ENCODE peak calls at places on chromosome 9, in four cellular contexts. R is K562, W is IMR-90, Q is colonic mucosa. E is an unnamed sample.
A peak's percentile ranks its signal among the peaks of the same experiment; 100 is the strongest.

GRCh38 chr9:92278117-92278516 is 15.4 kb downstream of the IARS1 start:
- DNase-seq in R (no peak), W (peak; percentile 80), Q (no peak), E (no peak)

GRCh38 chr9:129208191-129209091 is 30.4 kb upstream of the IER5L start:
- DNase-seq in R (peak; percentile 68), W (no peak), Q (no peak), E (no peak)

GRCh38 chr9:114017741-114018715 is 60.1 kb downstream of the AMBP start:
- DNase-seq in R (no peak), W (no peak), Q (peak; percentile 12), E (no peak)

GRCh38 chr9:134884492-134884891 is 3.9 kb downstream of the FCN2 start:
- DNase-seq in R (no peak), W (no peak), Q (no peak), E (no peak)

GRCh38 chr9:134835987-134836386 is 44.6 kb upstream of the FCN2 start:
- DNase-seq in R (no peak), W (no peak), Q (no peak), E (no peak)

GRCh38 chr9:83219154-83219923 is 156.4 kb upstream of the RASEF start:
- DNase-seq in R (peak; percentile 26), W (peak; percentile 46), Q (peak; percentile 83), E (peak; percentile 50)

GRCh38 chr9:137116728-137117127 is 2.2 kb upstream of the DPP7 start:
- DNase-seq in R (no peak), W (no peak), Q (no peak), E (no peak)

GRCh38 chr9:82790868-82791267 is 272.1 kb downstream of the RASEF start:
- DNase-seq in R (no peak), W (no peak), Q (no peak), E (peak; percentile 26)

DNA sequence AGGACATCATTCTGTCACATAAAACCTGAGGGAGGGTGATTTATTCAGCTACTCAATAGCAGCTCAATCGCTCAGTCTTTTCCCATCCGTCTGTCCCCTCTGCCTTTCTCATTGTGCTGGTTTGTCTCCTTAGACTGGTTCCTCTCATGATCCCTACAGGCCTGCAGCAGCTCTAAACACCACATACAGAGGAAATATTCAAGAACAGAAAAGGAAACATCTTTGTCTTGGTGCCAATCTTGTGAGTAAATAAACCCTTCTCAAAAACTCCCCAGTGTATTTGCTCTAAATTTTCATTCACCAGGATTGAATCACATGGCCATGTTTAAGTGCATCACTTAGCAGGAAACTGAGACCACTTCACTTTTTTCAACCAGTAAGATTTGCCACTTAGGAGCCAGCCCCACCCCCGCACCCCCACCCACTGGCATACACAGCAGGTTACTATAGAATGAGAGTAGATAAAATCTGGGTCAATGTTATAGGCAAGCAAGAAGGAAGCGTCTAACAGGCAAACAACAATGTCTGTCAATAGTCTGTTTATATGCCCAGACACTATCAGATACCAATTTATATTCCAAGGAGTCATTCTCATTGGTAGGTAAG is 895.5 kb upstream of the DMAC1 start:
- DNase-seq in R (no peak), W (no peak), Q (no peak), E (no peak)
- H3K4me3 ChIP-seq in R (no peak overlapping the region), W (no peak overlapping the region), Q (no peak overlapping the region), E (no peak overlapping the region)

GRCh38 chr9:98101416-98101815 is 17.6 kb downstream of the TRIM14 start:
- DNase-seq in R (no peak), W (no peak), Q (no peak), E (no peak)

GRCh38 chr9:98097836-98098235 is 21.2 kb downstream of the TRIM14 start:
- DNase-seq in R (no peak), W (no peak), Q (no peak), E (peak; percentile 36)

GRCh38 chr9:98101868-98102273 is 17.2 kb downstream of the TRIM14 start:
- DNase-seq in R (no peak), W (peak; percentile 17), Q (no peak), E (peak; percentile 98)

GRCh38 chr9:98099898-98100297 is 19.1 kb downstream of the TRIM14 start:
- DNase-seq in R (no peak), W (no peak), Q (no peak), E (no peak)

GRCh38 chr9:98099346-98099745 is 19.7 kb downstream of the TRIM14 start:
- DNase-seq in R (no peak), W (no peak), Q (no peak), E (no peak)
- H3K9ac ChIP-seq in R (no peak overlapping the region), W (no peak overlapping the region), Q (no peak overlapping the region), E (no peak overlapping the region)

GRCh38 chr9:94734054-94734754 is 7.7 kb downstream of the AOPEP start:
- DNase-seq in R (peak; percentile 43), W (no peak), Q (no peak), E (no peak)
- H3K27ac ChIP-seq in R (peak overlapping the region; percentile 10), W (no peak overlapping the region), Q (no peak overlapping the region), E (no peak overlapping the region)

DNA sequence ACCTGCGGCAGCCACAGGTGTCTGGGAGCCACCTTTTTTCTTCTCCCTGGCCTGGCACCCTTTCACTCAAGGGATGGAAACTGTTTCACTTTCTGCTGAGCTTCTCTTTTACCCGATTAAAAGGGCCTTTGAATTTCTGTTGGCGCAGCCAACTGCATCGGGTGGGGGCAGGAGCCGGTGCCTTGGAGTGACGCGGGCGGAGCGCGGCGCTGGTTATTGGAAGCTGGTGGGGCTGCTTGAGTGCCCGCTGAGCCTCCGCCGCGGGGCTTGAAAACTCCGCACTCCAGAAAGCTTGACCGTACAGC is 52.0 kb upstream of the TJP2 start:
- DNase-seq in R (no peak), W (peak; percentile 61), Q (peak; percentile 68), E (peak; percentile 86)
- H3K4me3 ChIP-seq in R (no peak overlapping the region), W (peak overlapping the region; percentile 78), Q (peak overlapping the region; percentile 48), E (peak overlapping the region; percentile 76)

DNA sequence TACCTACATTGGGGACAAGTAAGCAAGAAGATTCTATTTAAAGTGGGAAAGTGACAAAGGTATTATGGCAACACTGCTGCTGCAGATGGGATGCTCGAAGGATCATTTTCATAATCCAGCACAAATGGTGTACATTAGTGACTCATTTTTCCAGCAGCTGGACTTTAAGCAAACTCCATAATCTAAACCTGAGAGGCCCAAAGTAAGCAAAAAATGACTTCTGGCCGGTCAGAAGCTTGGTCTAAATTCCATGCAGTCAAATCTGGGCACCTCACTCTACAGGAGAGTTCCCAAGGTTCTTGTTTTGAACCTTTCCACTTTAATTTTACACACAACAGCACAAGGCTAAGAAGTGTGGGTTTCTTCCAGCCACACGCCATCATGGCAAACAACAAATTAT is 43.7 kb upstream of the TRAF1 start:
- DNase-seq in R (no peak), W (peak; percentile 82), Q (no peak), E (no peak)
- H3K9ac ChIP-seq in R (no peak overlapping the region), W (no peak overlapping the region), Q (no peak overlapping the region), E (no peak overlapping the region)

DNA sequence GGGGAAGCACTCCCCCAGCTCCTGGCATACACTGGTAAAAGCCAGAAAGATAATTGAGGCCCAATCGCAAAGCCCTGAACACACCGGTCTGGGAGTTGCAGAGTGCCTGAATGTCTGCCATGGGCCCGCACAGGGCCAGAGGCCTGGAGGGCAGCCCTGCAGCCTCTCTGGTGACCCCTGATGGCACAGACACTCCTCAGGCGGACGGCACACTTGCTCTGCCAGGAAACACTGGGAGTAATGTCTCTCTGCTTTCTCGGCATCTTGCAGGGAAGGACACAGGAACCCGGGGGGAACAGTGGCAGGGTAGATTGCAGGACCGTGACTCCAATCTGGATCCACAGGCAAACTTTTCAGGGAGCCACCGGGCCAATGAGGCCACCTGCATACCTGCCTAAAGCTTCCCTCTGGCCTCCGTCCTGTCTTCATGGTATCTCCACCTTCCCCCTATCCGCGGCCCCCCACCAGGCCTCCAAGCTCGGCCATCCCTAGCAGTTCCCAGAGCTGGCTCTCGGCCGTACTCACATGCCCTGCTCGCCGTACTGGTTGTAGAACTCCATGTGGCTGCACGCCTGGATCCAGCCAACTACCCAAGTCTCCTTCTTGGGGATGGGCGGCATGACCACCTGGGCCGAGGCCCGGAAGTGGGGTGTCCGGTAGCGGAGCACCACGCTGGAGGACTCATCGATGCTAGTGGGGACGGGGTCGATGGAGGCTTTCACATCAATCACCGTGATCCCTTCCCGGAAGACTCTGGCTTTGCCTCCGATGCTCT is 791 bp downstream of the FAM78A start:
- DNase-seq in R (peak; percentile 86), W (no peak), Q (no peak), E (peak; percentile 78)
- H3K27ac ChIP-seq in R (peak overlapping the region; percentile 75), W (no peak overlapping the region), Q (peak overlapping the region; percentile 75), E (peak overlapping the region; percentile 84)

E was measured in MM.1S.